ENCODE peak calls at places on chromosomes 13 and 19, in six cellular contexts. H is neuronal stem cell, F is IMR-90, Q is H1, D is H9, P is trophoblast cell. L is an unnamed sample. For H3K79me1, the result is how much of the 10 kb centered on the place peaks cover.

GRCh38 chr13:32390048-32390447 is 37.9 kb downstream of the N4BP2L1 start:
- DNase-seq in H (no peak), P (no peak), Q (no peak), F (no peak), D (no peak), L (no peak)

GRCh38 chr13:66665991-66666390 is 564.1 kb downstream of the PCDH9 start:
- DNase-seq in F (peak), P (peak), H (peak), D (peak), Q (no peak), L (peak)

GRCh38 chr19:10975374-10976036 is 14.7 kb downstream of the SMARCA4 start:
- DNase-seq in P (peak), H (no peak), D (no peak), F (peak), Q (no peak), L (peak)

GRCh38 chr13:102659168-102659713 is 35.6 kb downstream of the METTL21C start:
- DNase-seq in F (no peak), H (no peak), D (no peak), P (no peak), Q (no peak), L (no peak)

GRCh38 chr19:28074773-28075172 is 1138.2 kb downstream of the UQCRFS1 start:
- DNase-seq in F (no peak), P (no peak), H (no peak), Q (no peak), D (no peak), L (no peak)

GRCh38 chr13:45215392-45216077 is 14.7 kb upstream of the KCTD4 start:
- DNase-seq in F (no peak), D (no peak), H (no peak), Q (no peak), P (no peak), L (peak)

GRCh38 chr19:31232220-31232619 is 117.0 kb downstream of the TSHZ3 start:
- DNase-seq in F (peak), H (no peak), Q (no peak), P (no peak), D (no peak), L (peak)

GRCh38 chr13:47594833-47595232 is 406.2 kb downstream of the SUCLA2 start:
- DNase-seq in F (peak), H (no peak), D (peak), P (peak), Q (peak), L (peak)

GRCh38 chr13:60112771-60113170 is 51.0 kb downstream of the DIAPH3 start:
- DNase-seq in Q (no peak), D (no peak), H (no peak), F (peak), P (peak), L (no peak)

GRCh38 chr19:31350033-31350692 is 927 bp upstream of the TSHZ3 start:
- DNase-seq in P (no peak), H (no peak), Q (no peak), F (no peak), D (no peak), L (peak)

GRCh38 chr13:106295971-106296370 is 239.5 kb downstream of the EFNB2 start:
- DNase-seq in F (no peak), Q (no peak), P (no peak), D (no peak), H (no peak), L (no peak)

GRCh38 chr13:48901786-48902185 is 73.9 kb upstream of the FNDC3A start:
- DNase-seq in P (peak), D (no peak), H (no peak), F (no peak), Q (no peak), L (no peak)

GRCh38 chr13:113904411-113904810 is 40.5 kb upstream of the GAS6 start:
- DNase-seq in D (peak), H (no peak), F (peak), P (no peak), Q (no peak), L (peak)

GRCh38 chr13:47146991-47147783 is 250.3 kb upstream of the HTR2A start:
- DNase-seq in D (no peak), H (no peak), P (no peak), F (no peak), Q (no peak), L (peak)

GRCh38 chr13:98548230-98548629 is 28.7 kb downstream of the STK24 start:
- DNase-seq in P (no peak), Q (no peak), H (no peak), D (no peak), F (peak), L (peak)

GRCh38 chr19:34504809-34505291 is 23.3 kb downstream of the WTIP start:
- DNase-seq in P (no peak), D (no peak), Q (no peak), H (no peak), F (no peak), L (no peak)

GRCh38 chr19:17751103-17751911 is at the start of gene FCHO1:
- DNase-seq in P (no peak), Q (no peak), D (no peak), H (no peak), F (no peak), L (no peak)

GRCh38 chr19:48992571-48993174 is 436 bp downstream of the GYS1 start:
- DNase-seq in P (no peak), Q (no peak), F (no peak), H (no peak), D (peak), L (peak)

GRCh38 chr19:1264801-1265610 is 4.1 kb upstream of the CIRBP start:
- DNase-seq in Q (no peak), F (peak), H (no peak), D (peak), P (peak), L (peak)

GRCh38 chr19:3343619-3344502 is 22.5 kb upstream of the NFIC start:
- DNase-seq in P (peak), F (peak), H (no peak), D (peak), Q (no peak), L (peak)

GRCh38 chr13:49553888-49554287 is 31.5 kb downstream of the RCBTB1 start:
- DNase-seq in F (no peak), Q (no peak), P (no peak), D (no peak), H (no peak), L (no peak)

GRCh38 chr13:61128850-61129645 is 286.6 kb downstream of the PCDH20 start:
- DNase-seq in D (no peak), H (no peak), Q (no peak), P (no peak), F (no peak), L (no peak)

GRCh38 chr19:11626252-11626651 is 29.0 kb downstream of the ZNF627 start:
- DNase-seq in F (no peak), D (no peak), H (no peak), P (peak), Q (no peak), L (no peak)

GRCh38 chr19:23913931-23914330 is 755 bp upstream of the ZNF726 start:
- DNase-seq in D (no peak), H (no peak), F (no peak), Q (no peak), P (peak), L (no peak)

GRCh38 chr13:111484959-111485358 is 164.5 kb downstream of the TEX29 start:
- DNase-seq in H (no peak), D (no peak), P (no peak), F (no peak), Q (no peak), L (no peak)

GRCh38 chr13:97109841-97110492 is 112.2 kb upstream of the MBNL2 start:
- DNase-seq in Q (peak), H (peak), D (peak), P (peak), F (peak), L (peak)

GRCh38 chr13:99330942-99331341 is 23.7 kb upstream of the GPR183 start:
- DNase-seq in H (no peak), D (no peak), Q (no peak), P (no peak), F (no peak), L (no peak)

DNA sequence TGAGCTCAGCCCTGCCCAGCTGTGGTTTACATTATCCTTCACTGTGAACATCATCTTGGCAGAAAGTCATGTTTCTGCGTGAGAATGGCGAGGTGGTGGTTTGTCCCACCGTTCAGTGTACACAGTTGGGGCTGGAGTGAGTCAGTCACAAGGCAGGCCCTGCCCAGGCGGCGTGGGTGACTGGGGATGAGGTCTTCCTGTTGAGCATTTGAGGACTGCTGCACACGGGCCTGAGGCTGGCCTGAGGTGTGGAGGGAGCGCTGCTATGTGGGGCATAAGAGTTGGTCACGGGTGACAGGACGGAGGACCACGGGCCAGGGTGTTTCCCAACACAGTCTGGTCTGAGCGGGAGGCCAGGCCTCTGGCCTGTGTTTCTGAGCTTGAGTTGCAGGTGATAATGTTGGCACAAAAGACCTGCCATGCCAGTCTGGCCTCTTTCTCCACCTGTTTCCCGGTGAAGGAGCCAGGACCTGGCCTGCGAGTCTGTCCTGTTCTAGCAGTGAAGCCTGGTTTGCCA is 13.4 kb upstream of the C19orf33 start:
- DNase-seq in D (no peak), Q (no peak), F (peak), P (no peak), H (no peak), L (peak)
- H2AFZ ChIP-seq in D (no peak), Q (no peak), F (peak), P (no peak), H (peak), L (no peak)

DNA sequence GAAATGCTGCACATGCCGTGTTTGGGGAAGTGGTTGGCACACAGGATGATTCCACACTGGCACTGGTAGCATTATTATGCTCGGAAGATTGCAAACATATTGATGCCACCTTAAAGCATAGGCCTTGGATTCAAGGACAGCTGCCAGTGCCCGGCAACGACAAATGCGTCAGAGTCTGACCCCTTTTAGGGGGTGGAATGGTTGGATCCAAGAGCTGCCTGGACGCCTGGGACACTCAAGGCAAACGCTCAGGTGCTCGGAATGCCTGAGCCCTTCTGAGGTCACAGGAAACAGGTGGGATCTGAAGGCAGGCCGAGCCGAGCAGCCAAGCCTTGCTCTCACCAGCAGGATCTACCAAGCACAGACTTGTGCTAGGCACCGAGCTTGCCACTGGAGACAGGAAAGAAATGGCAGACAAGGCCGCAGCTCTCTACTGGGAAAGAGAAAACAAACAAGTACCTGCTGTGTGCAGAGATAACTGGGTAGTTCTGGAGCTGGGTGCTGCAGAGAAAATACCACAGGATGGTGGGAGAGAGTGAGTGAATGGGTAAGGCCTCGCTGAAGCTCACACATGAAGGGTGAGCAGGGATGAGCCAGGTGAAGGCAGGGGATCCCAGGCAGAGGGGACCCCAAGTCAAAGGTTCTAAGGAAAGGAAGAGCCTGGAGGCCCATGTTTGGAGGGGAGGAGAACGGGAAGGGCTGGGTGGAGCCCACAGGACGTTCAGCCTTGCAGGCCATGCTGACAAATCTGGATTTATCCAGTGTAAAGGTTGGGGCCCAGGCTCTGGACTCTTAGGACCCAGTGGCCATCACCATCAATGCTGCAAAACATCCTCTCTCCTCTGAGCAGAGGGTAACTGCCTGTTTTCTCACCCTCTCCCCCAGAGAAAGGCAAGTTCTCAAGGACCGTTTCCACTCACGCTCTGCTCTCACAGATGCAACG is 9.2 kb downstream of the RANBP3 start:
- DNase-seq in H (no peak), D (peak), F (no peak), P (no peak), Q (no peak), L (no peak)
- H3K79me1 ChIP-seq in H (under half), D (under half), F (half or more), P (under half), Q (half or more), L (under half)

DNA sequence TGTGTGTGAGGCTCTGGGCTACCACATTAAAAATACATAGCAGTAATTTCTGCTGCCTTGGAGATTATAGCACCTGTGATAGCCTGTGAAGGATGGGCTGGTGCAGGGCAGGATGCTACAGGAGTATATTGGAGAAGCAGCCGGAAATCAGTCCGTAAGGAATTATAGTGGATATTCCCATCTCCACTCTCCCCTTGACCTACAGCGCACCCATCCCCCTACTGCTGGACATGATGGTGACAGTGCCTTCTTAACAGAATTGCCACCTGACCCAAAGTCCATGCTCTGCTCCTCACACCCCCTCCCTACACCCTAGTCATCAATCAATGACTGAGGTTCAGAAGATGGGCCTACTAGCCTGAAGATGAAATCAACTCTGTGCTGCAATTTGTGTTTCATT is 376.0 kb downstream of the GPC5 start:
- DNase-seq in Q (no peak), P (no peak), H (no peak), D (no peak), F (no peak), L (no peak)
- H3K23ac ChIP-seq in Q (no peak), P (no peak), H (no peak), D (no peak), F (no peak), L (no peak)

GRCh38 chr13:33958964-33959363 is 141.0 kb downstream of the RFC3 start:
- DNase-seq in Q (no peak), D (no peak), P (no peak), H (no peak), F (no peak), L (no peak)

GRCh38 chr13:33953781-33954180 is 135.8 kb downstream of the RFC3 start:
- DNase-seq in H (no peak), F (no peak), P (peak), Q (no peak), D (no peak), L (no peak)

GRCh38 chr13:33957497-33957905 is 139.6 kb downstream of the RFC3 start:
- DNase-seq in Q (no peak), D (no peak), P (no peak), F (no peak), H (no peak), L (no peak)

DNA sequence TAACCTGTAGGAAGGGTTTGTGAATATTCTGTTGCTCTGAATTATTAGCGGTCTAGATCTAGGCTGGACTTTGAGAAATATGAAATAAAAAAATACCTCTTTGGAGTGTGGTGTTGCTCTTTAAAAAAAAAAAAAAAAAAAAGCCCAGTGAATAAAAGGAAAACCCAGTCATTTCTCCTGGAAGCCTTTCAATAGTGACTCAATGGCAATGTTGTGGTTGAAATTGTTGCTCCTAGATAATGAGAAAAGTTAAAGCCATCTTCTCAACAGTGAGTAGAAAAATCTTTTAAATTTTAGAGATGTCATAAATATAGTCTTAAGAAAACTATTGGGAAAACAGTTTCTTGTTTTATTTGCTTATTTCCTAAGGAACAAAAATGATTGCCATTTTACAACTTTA is 135.3 kb downstream of the RFC3 start:
- DNase-seq in Q (no peak), P (no peak), D (no peak), H (no peak), F (peak), L (no peak)
- H2AFZ ChIP-seq in Q (no peak), P (no peak), D (no peak), H (no peak), F (no peak), L (no peak)

GRCh38 chr19:15264061-15264932 is 32.0 kb upstream of the EPHX3 start:
- DNase-seq in F (peak), Q (peak), H (peak), P (peak), D (peak), L (peak)
- H3K79me1 ChIP-seq in F (half or more), Q (under half), H (under half), P (under half), D (under half), L (under half)

GRCh38 chr19:6060600-6061391 is 49.5 kb downstream of the RFX2 start:
- DNase-seq in H (no peak), P (peak), Q (no peak), D (peak), F (peak), L (no peak)
- H3K23ac ChIP-seq in H (peak), P (no peak), Q (no peak), D (no peak), F (no peak), L (no peak)